ENCODE peak calls at places on chromosomes 11 and 22, in ten cellular contexts. Y, S, E, K, T, U, Z, A, F and C are unnamed samples.

GRCh38 chr11:134835561-134835960 is 423.5 kb upstream of the B3GAT1 start:
- DNase-seq in F (no peak), A (no peak), E (no peak), K (no peak), U (no peak), Y (no peak), S (no peak), T (no peak), Z (no peak), C (no peak)

GRCh38 chr11:102272047-102272824 is 45.0 kb upstream of the BIRC3 start:
- DNase-seq in A (no peak), Y (no peak), U (no peak), T (no peak), K (no peak), F (no peak), E (no peak), Z (no peak), S (no peak), C (no peak)

GRCh38 chr11:13277719-13278619 is at the start of gene BMAL1:
- DNase-seq in E (peak), F (no peak), A (peak), S (peak), K (peak), U (peak), Z (peak), Y (peak), T (peak), C (no peak)

GRCh38 chr11:71428861-71429435 is 19.2 kb downstream of the DHCR7 start:
- DNase-seq in Z (no peak), T (no peak), A (no peak), Y (no peak), K (no peak), U (peak), E (no peak), S (no peak), F (no peak), C (no peak)

GRCh38 chr11:114284914-114285313 is 11.3 kb upstream of the NNMT start:
- DNase-seq in Z (no peak), Y (no peak), A (no peak), F (no peak), K (no peak), E (no peak), T (no peak), U (no peak), S (no peak), C (no peak)

GRCh38 chr11:69593851-69594250 is 47.1 kb upstream of the CCND1 start:
- DNase-seq in T (no peak), U (no peak), F (no peak), E (no peak), Z (peak), A (no peak), K (no peak), S (no peak), Y (no peak), C (no peak)

GRCh38 chr11:2481253-2481652 is 36.4 kb downstream of the KCNQ1 start:
- DNase-seq in S (peak), K (no peak), A (no peak), U (no peak), Z (no peak), T (no peak), F (no peak), Y (no peak), E (no peak), C (no peak)

GRCh38 chr11:64608636-64609035 is 17.6 kb downstream of the SLC22A12 start:
- DNase-seq in T (no peak), Y (no peak), E (no peak), S (no peak), A (no peak), K (no peak), Z (peak), F (no peak), U (no peak), C (no peak)

GRCh38 chr11:19290356-19290755 is 49.6 kb upstream of the E2F8 start:
- DNase-seq in S (peak), A (no peak), K (peak), F (no peak), Y (peak), E (no peak), U (no peak), Z (peak), T (no peak), C (no peak)

DNA sequence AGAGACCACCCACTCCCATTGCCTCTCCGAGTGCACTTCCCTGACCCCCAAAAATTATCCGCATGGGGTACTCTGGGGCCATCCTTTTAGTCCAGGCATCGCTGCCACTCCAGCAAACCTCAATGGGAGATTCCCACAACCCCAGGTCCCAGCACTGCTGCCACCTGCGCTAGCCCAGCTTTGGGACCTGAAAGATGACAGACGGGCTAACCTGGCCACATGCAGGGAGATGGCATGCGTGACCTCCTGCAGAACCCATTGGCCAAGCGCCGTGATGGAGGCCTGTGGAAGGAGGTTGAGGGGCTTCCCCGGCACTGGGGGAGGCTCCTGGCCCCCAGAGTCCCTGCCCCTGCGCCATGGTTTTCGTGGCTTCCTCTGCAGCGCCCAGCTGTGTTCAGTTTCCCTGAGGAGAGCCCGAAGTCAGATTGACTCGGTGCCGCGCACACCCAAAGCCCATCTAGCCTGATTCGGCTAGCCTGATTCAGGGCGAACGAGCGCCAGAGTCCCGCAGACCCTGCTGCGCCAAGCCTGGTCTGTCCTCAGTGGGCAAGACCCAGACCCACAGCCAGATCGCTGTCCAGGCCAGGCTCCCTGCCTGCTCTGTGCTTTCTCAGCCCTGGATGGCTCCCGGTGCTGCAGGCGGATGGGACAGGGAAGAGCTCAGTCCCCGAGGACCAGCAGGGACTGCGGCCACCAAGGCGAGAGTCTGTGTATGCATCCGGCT is 751 bp upstream of the WNT7B start:
- DNase-seq in E (no peak), S (peak), K (peak), Y (peak), Z (peak), A (no peak), U (no peak), F (no peak), T (no peak), C (no peak)
- H3K4me3 ChIP-seq in E (no peak), S (no peak), K (no peak), Y (no peak), Z (no peak), A (no peak), U (no peak), F (no peak), T (no peak), C (peak)

DNA sequence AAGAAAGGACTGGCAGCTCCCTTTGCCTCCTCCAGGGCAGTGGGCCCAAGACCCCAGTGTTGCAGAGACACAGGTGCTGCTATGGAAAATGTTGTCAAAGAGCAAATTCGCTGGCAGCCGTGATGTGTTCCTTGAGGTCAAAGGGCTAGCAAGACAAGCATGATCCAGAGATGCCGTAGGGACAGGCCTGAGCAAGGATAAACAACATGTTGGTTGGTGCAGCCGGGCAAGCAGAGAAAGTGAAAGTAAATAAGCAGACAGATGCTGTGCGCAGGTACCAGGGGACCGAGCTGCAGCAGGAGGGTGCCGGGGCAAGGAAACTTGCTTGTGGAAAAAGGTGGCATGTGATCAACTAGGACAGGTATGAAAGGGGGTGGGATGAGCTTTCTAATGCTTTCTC is 125.5 kb upstream of the NECTIN1 start:
- DNase-seq in Y (no peak), K (no peak), E (peak), U (no peak), A (no peak), Z (no peak), T (no peak), S (peak), F (no peak), C (no peak)
- H3K4me3 ChIP-seq in Y (no peak), K (no peak), E (no peak), U (no peak), A (no peak), Z (no peak), T (no peak), S (no peak), F (no peak), C (no peak)

DNA sequence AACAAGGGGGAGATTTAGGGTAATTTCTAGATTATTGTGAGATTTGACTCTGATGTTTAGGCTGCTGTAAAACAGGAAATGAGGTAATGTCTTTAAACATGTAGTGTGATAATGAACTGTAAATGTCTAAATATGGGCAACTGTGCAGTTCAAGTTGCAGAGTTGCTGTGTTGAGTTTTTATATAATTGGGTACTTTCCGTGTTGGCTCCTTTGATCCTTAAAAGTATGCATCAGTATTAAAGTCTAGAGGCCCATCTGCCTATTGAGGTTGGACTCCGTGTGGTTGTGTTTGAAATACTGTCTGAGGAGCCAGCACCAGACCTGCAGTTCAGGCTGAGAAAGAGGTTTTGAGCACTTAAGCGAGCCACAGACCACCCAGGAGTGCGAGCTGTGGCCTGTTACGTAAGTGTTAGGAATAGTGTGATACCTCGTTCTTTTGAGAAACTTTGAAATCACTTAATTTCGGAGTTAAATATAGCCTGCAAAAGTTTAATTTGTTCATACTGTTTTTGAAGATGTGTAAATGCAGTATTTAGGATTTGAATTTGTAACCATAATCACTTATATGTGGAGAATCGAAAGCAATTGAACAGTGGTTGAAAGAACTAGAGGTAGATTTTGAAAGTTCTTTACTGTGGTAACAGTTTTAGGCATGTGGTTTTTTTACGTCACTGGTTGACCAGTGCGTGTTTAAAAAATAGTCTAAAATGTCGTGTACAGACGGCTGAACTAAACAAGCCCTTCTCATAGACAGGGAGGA is 9.0 kb downstream of the FAM118A start:
- DNase-seq in A (no peak), Z (peak), S (no peak), U (peak), Y (peak), F (no peak), K (peak), T (peak), E (no peak), C (no peak)
- H3K4me3 ChIP-seq in A (peak), Z (peak), S (no peak), U (no peak), Y (no peak), F (peak), K (peak), T (peak), E (no peak), C (peak)

GRCh38 chr11:1387961-1388762 is 1.6 kb upstream of the BRSK2 start:
- DNase-seq in U (no peak), F (no peak), K (no peak), S (no peak), T (peak), Z (no peak), E (peak), A (no peak), Y (no peak), C (no peak)

GRCh38 chr11:1387521-1387920 is 2.2 kb upstream of the BRSK2 start:
- DNase-seq in K (no peak), Y (no peak), T (no peak), A (no peak), S (no peak), E (no peak), U (no peak), F (no peak), Z (no peak), C (no peak)

GRCh38 chr11:1389932-1390587 is at the start of gene BRSK2:
- DNase-seq in S (no peak), E (no peak), T (no peak), F (no peak), A (no peak), U (no peak), Y (no peak), Z (no peak), K (no peak), C (no peak)

GRCh38 chr11:1389103-1389931 is 417 bp upstream of the BRSK2 start:
- DNase-seq in Y (peak), S (peak), Z (no peak), K (peak), T (peak), U (peak), A (peak), E (peak), F (peak), C (peak)

DNA sequence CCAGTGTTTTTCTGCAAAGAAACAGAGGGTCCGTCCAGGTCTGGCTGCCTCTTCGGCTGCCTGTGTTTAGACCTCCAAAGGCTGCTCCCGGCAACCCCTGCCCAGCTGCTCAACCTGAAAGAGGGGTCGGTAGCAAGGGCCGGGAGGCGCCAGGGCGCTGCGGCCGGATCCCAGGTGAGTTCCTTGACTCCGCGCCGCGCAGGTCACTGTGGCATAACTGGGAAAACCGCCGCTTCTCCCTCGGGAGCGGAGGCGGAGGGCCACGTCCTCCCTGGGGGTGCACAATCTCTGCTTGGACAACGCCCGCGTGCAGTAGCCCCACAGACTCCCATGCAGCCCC is 1.0 kb upstream of the BRSK2 start:
- DNase-seq in T (no peak), Z (no peak), A (no peak), U (no peak), F (no peak), E (no peak), S (peak), Y (no peak), K (no peak), C (no peak)
- H3K4me3 ChIP-seq in T (peak), Z (no peak), A (peak), U (no peak), F (peak), E (peak), S (no peak), Y (peak), K (peak), C (peak)

DNA sequence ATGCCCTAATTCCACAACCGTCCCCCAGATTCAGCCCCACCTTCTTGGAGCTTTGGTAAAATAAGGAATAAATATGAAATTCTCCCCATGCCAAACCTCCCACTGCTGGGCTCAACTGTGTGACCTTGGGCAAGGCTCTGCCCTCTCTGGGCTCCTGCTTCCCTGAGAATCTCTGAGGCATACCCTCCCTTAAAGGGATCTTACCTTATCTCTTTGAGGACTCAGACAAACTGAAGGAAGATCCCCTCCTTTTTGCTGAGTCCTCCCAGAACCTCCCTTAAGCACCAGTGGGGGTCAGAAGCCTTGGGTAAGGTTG is 2.7 kb downstream of the CD248 start:
- DNase-seq in Y (no peak), S (no peak), T (no peak), U (no peak), K (no peak), F (no peak), A (no peak), Z (no peak), E (no peak), C (no peak)
- H3K4me3 ChIP-seq in Y (peak), S (no peak), T (peak), U (peak), K (peak), F (peak), A (peak), Z (no peak), E (no peak), C (peak)